ENCODE peak calls at places on chromosomes 16 and 17, in eight cellular contexts. I is kidney epithelial cell; Y is GM12865; O is activated CD4-positive, alpha-beta T cell treated with anti-CD3 and anti-CD28 coated beads, Interleukin-2, amount 50 U/mL, for 4 hours; S is fibroblast of pulmonary artery; N is upper lobe of right lung; G is amniotic stem cell; M is left ventricle myocardium superior. V is an unnamed sample.

GRCh38 chr17:34725008-34725407 is 145.6 kb downstream of the TMEM132E start:
- DNase-seq in Y (no peak), O (no peak), S (no peak), M (no peak), I (no peak), N (no peak), G (no peak), V (no peak)

GRCh38 chr16:54059319-54059718 is 227.3 kb downstream of the IRX3 start:
- DNase-seq in M (no peak), Y (no peak), S (no peak), G (no peak), N (no peak), I (no peak), O (no peak), V (no peak)

GRCh38 chr17:77433385-77434135 is 292.8 kb downstream of the SEC14L1 start:
- DNase-seq in M (peak; percentile 74), G (no peak), O (no peak), N (no peak), S (peak; percentile 68), I (no peak), Y (peak; percentile 81), V (peak; percentile 42)

GRCh38 chr16:84138824-84139627 is 6.0 kb downstream of the HSDL1 start:
- DNase-seq in Y (peak; percentile 89), M (peak; percentile 53), G (no peak), O (no peak), N (no peak), S (peak; percentile 24), I (no peak), V (peak; percentile 54)

GRCh38 chr17:60941028-60941427 is 263.4 kb downstream of the BCAS3 start:
- DNase-seq in O (no peak), Y (no peak), S (peak; percentile 92), N (no peak), G (no peak), I (no peak), M (peak; percentile 38), V (peak; percentile 99)

GRCh38 chr16:89688395-89688794 is 1.9 kb downstream of the CDK10 start:
- DNase-seq in O (no peak), M (no peak), S (no peak), I (no peak), G (no peak), N (no peak), Y (no peak), V (no peak)

GRCh38 chr16:50680907-50681885 is at the start of gene SNX20:
- DNase-seq in N (no peak), I (no peak), M (peak; percentile 49), S (no peak), Y (peak; percentile 83), O (peak; percentile 52), G (no peak), V (no peak)

GRCh38 chr16:58476791-58477190 is 23.2 kb upstream of the NDRG4 start:
- DNase-seq in I (no peak), N (no peak), S (no peak), O (no peak), G (no peak), M (no peak), Y (no peak), V (no peak)

GRCh38 chr17:20733923-20734322 is 154.4 kb downstream of the CDRT15L2 start:
- DNase-seq in I (no peak), O (no peak), S (no peak), N (no peak), Y (no peak), M (no peak), G (no peak), V (no peak)

GRCh38 chr17:19470529-19471261 is 59.7 kb downstream of the RNF112 start:
- DNase-seq in G (no peak), S (no peak), Y (no peak), I (no peak), N (no peak), O (no peak), M (peak; percentile 83), V (no peak)

GRCh38 chr17:43966276-43966675 is 12.5 kb upstream of the PYY start:
- DNase-seq in I (no peak), M (no peak), N (no peak), O (no peak), Y (no peak), G (no peak), S (no peak), V (no peak)

GRCh38 chr17:2435852-2436251 is 35.0 kb upstream of the MNT start:
- DNase-seq in I (no peak), N (no peak), G (no peak), S (no peak), Y (no peak), M (no peak), O (no peak), V (no peak)

GRCh38 chr16:25135239-25135878 is 23.8 kb downstream of the LCMT1 start:
- DNase-seq in M (no peak), O (no peak), I (no peak), N (no peak), G (peak; percentile 18), S (peak; percentile 40), Y (no peak), V (peak; percentile 60)

V was measured in astrocyte.